ENCODE peak calls at places on chromosomes 1 and 21, in nine cellular contexts. P is GM19239; G is DMS153; N is activated T-helper 1 cell treated with anti-CD3 and anti-CD28 coated beads, Interleukin-12 subunit alpha, Interleukin-12 subunit beta, Interleukin-2, Interleukin-4 antibody, amounts not matched to agents 30 ng/mL and 10 ng/mL and 1 ng/mL, durations not matched to agents 14 hours and 24 hours and 36 hours; K is WTC11; T is central memory CD8-positive, alpha-beta T cell; F is tibial nerve; J is AG04450; U is small intestine. Z is an unnamed sample.

GRCh38 chr1:169885207-169885606 is 8.5 kb downstream of the SCYL3 start:
- DNase-seq in P (no peak), G (no peak), N (no peak), K (no peak), T (no peak), F (no peak), J (no peak), U (no peak), Z (peak; percentile 36)

GRCh38 chr1:212119397-212119837 is 83.9 kb downstream of the DTL start:
- DNase-seq in P (no peak), G (no peak), N (no peak), K (no peak), T (no peak), F (no peak), J (no peak), U (no peak), Z (peak; percentile 10)

GRCh38 chr1:41328780-41329640 is 32.2 kb upstream of the FOXO6 start:
- DNase-seq in P (no peak), G (no peak), N (no peak), K (no peak), T (no peak), F (no peak), J (no peak), U (no peak), Z (no peak)

GRCh38 chr1:223285452-223285851 is 78.5 kb downstream of the SUSD4 start:
- DNase-seq in P (no peak), G (no peak), N (no peak), K (no peak), T (no peak), F (no peak), J (no peak), U (no peak), Z (no peak)

GRCh38 chr1:46517010-46517600 is 27.5 kb downstream of the DMBX1 start:
- DNase-seq in P (no peak), G (peak; percentile 96), N (no peak), K (peak; percentile 76), T (no peak), F (no peak), J (no peak), U (peak; percentile 91), Z (no peak)

GRCh38 chr1:24632776-24633175 is 10.3 kb upstream of the SRRM1 start:
- DNase-seq in P (no peak), G (no peak), N (no peak), K (no peak), T (no peak), F (no peak), J (no peak), U (no peak), Z (no peak)

GRCh38 chr1:179251675-179252074 is 22.2 kb upstream of the ABL2 start:
- DNase-seq in P (no peak), G (peak; percentile 24), N (no peak), K (no peak), T (no peak), F (no peak), J (no peak), U (peak; percentile 67), Z (peak; percentile 59)

GRCh38 chr1:115277276-115277675 is 60.8 kb downstream of the NGF start:
- DNase-seq in P (no peak), G (no peak), N (no peak), K (no peak), T (no peak), F (no peak), J (no peak), U (no peak), Z (peak; percentile 61)

GRCh38 chr1:162028726-162029125 is 5.1 kb upstream of the OLFML2B start:
- DNase-seq in P (no peak), G (peak; percentile 36), N (no peak), K (no peak), T (no peak), F (no peak), J (no peak), U (no peak), Z (no peak)

GRCh38 chr1:201562257-201562656 is 23.3 kb downstream of the NAV1 start:
- DNase-seq in P (no peak), G (no peak), N (no peak), K (no peak), T (no peak), F (no peak), J (peak; percentile 90), U (no peak), Z (peak; percentile 91)

GRCh38 chr21:38766987-38767722 is 38.6 kb upstream of the ETS2 start:
- DNase-seq in P (peak; percentile 76), G (peak; percentile 77), N (peak; percentile 72), K (no peak), T (peak; percentile 47), F (no peak), J (no peak), U (peak; percentile 93), Z (no peak)

GRCh38 chr21:27110956-27111355 is 144.1 kb upstream of the ADAMTS5 start:
- DNase-seq in P (no peak), G (no peak), N (no peak), K (no peak), T (no peak), F (no peak), J (no peak), U (no peak), Z (no peak)

GRCh38 chr1:241443561-241443960 is 76.0 kb downstream of the FH start:
- DNase-seq in P (no peak), G (no peak), N (no peak), K (no peak), T (no peak), F (no peak), J (no peak), U (no peak), Z (no peak)

GRCh38 chr1:156627313-156627880 is 8.2 kb downstream of the HAPLN2 start:
- DNase-seq in P (no peak), G (peak; percentile 25), N (no peak), K (peak; percentile 60), T (no peak), F (peak; percentile 57), J (no peak), U (peak; percentile 61), Z (peak; percentile 54)

GRCh38 chr1:155241851-155242264 is 13.4 kb downstream of the ENTREP3 start:
- DNase-seq in P (no peak), G (no peak), N (no peak), K (no peak), T (no peak), F (no peak), J (no peak), U (no peak), Z (no peak)

GRCh38 chr1:164836614-164837018 is 277.6 kb downstream of the PBX1 start:
- DNase-seq in P (no peak), G (peak; percentile 76), N (no peak), K (no peak), T (no peak), F (no peak), J (no peak), U (no peak), Z (no peak)

GRCh38 chr21:36547464-36547863 is 67.5 kb upstream of the CLDN14 start:
- DNase-seq in P (no peak), G (no peak), N (no peak), K (no peak), T (no peak), F (no peak), J (no peak), U (no peak), Z (no peak)

GRCh38 chr1:210536263-210536961 is 207.7 kb downstream of the HHAT start:
- DNase-seq in P (no peak), G (peak; percentile 73), N (no peak), K (no peak), T (no peak), F (no peak), J (no peak), U (no peak), Z (no peak)

GRCh38 chr1:9590945-9591668 is 2.4 kb downstream of the TMEM201 start:
- DNase-seq in P (peak; percentile 3), G (no peak), N (no peak), K (no peak), T (no peak), F (no peak), J (no peak), U (no peak), Z (no peak)

GRCh38 chr1:175968486-175969182 is 225.2 kb upstream of the TNR start:
- DNase-seq in P (no peak), G (no peak), N (no peak), K (no peak), T (no peak), F (no peak), J (no peak), U (no peak), Z (peak; percentile 67)